ENCODE peak calls at places on chromosomes 3 and 15, in nine cellular contexts. L is NCI-H510A treated with DMSO at 0.1 percent for 48 hours, Z is NCI-H1436, N is transverse colon, G is PC-3, S is T-helper 17 cell, T is EL, K is T-helper 9 cell, W is neural crest cell. B is an unnamed sample.

GRCh38 chr3:57068437-57069089 is 8.1 kb downstream of the SPATA12 start:
- DNase-seq in T (peak), L (no peak), G (peak), W (no peak), N (peak), Z (no peak), K (no peak), S (no peak), B (peak)

GRCh38 chr3:78988324-78988723 is 779.5 kb downstream of the ROBO1 start:
- DNase-seq in W (no peak), G (peak), Z (no peak), S (no peak), L (peak), N (no peak), T (peak), K (no peak), B (no peak)

GRCh38 chr3:51705276-51706020 is 1.4 kb upstream of the GRM2 start:
- DNase-seq in S (no peak), Z (no peak), T (no peak), W (no peak), K (no peak), G (no peak), N (no peak), L (no peak), B (no peak)

GRCh38 chr3:50617096-50617791 is at the start of gene MAPKAPK3:
- DNase-seq in L (no peak), T (peak), G (peak), S (no peak), W (peak), K (peak), N (peak), Z (no peak), B (no peak)

GRCh38 chr3:94647131-94647530 is 584.3 kb downstream of the NSUN3 start:
- DNase-seq in K (no peak), T (no peak), G (peak), W (no peak), S (no peak), Z (no peak), N (no peak), L (no peak), B (no peak)

GRCh38 chr3:113136071-113136470 is 75.3 kb upstream of the BOC start:
- DNase-seq in K (no peak), T (peak), N (no peak), L (peak), S (no peak), Z (no peak), G (peak), W (no peak), B (no peak)

GRCh38 chr3:132660745-132661067 is 577 bp downstream of the UBA5 start:
- DNase-seq in N (no peak), S (no peak), W (no peak), Z (no peak), T (peak), K (no peak), L (peak), G (peak), B (no peak)

GRCh38 chr3:110568246-110568645 is 503.4 kb upstream of the NECTIN3 start:
- DNase-seq in K (no peak), S (no peak), W (no peak), L (no peak), G (peak), T (peak), N (no peak), Z (no peak), B (no peak)

GRCh38 chr3:193805448-193805847 is 212.4 kb downstream of the OPA1 start:
- DNase-seq in L (peak), N (peak), K (no peak), W (no peak), S (no peak), G (peak), Z (peak), T (peak), B (no peak)

GRCh38 chr3:87127286-87127685 is 99.8 kb upstream of the CHMP2B start:
- DNase-seq in N (no peak), L (no peak), T (peak), S (no peak), Z (no peak), W (no peak), G (no peak), K (no peak), B (no peak)

GRCh38 chr15:74958320-74958907 is 1.8 kb upstream of the RPP25 start:
- DNase-seq in S (peak), L (no peak), G (peak), W (peak), K (no peak), N (peak), Z (no peak), T (peak), B (no peak)